ENCODE peak calls at places on chromosome 16, in seven cellular contexts. One of them, this sample, is unnamed.

GRCh38 chr16:31430380-31431052 is 2.4 kb upstream of the COX6A2 start:
- DNase-seq in activated CD4-positive, alpha-beta T cell treated with anti-CD3 and anti-CD28 coated beads, Interleukin-2, amount 50 U/mL, for 1 hour: no peak
- DNase-seq in substantia nigra: no peak
- DNase-seq in keratinocyte: no peak
- DNase-seq in stromal cell of bone marrow: no peak
- DNase-seq in iPS-NIHi11: no peak
- DNase-seq in stimulated activated CD8-positive, alpha-beta memory T cell treated with anti-CD3 and anti-CD28 coated beads, Interleukin-15, amount 100 ng/mL, for 24 hours: no peak
- DNase-seq in this sample: no peak

GRCh38 chr16:88999457-89000206 is 22.6 kb upstream of the CBFA2T3 start:
- DNase-seq in activated CD4-positive, alpha-beta T cell treated with anti-CD3 and anti-CD28 coated beads, Interleukin-2, amount 50 U/mL, for 1 hour: peak; percentile 6
- DNase-seq in substantia nigra: no peak
- DNase-seq in keratinocyte: no peak
- DNase-seq in stromal cell of bone marrow: no peak
- DNase-seq in iPS-NIHi11: peak; percentile 73
- DNase-seq in stimulated activated CD8-positive, alpha-beta memory T cell treated with anti-CD3 and anti-CD28 coated beads, Interleukin-15, amount 100 ng/mL, for 24 hours: no peak
- DNase-seq in this sample: no peak

GRCh38 chr16:54976651-54977200 is 46.1 kb downstream of the IRX5 start:
- DNase-seq in activated CD4-positive, alpha-beta T cell treated with anti-CD3 and anti-CD28 coated beads, Interleukin-2, amount 50 U/mL, for 1 hour: no peak
- DNase-seq in substantia nigra: no peak
- DNase-seq in keratinocyte: no peak
- DNase-seq in stromal cell of bone marrow: no peak
- DNase-seq in iPS-NIHi11: no peak
- DNase-seq in stimulated activated CD8-positive, alpha-beta memory T cell treated with anti-CD3 and anti-CD28 coated beads, Interleukin-15, amount 100 ng/mL, for 24 hours: no peak
- DNase-seq in this sample: no peak

GRCh38 chr16:68539704-68540370 is 746 bp downstream of the ZFP90 start:
- DNase-seq in activated CD4-positive, alpha-beta T cell treated with anti-CD3 and anti-CD28 coated beads, Interleukin-2, amount 50 U/mL, for 1 hour: peak; percentile 6
- DNase-seq in substantia nigra: no peak
- DNase-seq in keratinocyte: no peak
- DNase-seq in stromal cell of bone marrow: no peak
- DNase-seq in iPS-NIHi11: no peak
- DNase-seq in stimulated activated CD8-positive, alpha-beta memory T cell treated with anti-CD3 and anti-CD28 coated beads, Interleukin-15, amount 100 ng/mL, for 24 hours: no peak
- DNase-seq in this sample: peak; percentile 19

GRCh38 chr16:11848842-11849241 is 2.5 kb downstream of the RSL1D1 start:
- DNase-seq in activated CD4-positive, alpha-beta T cell treated with anti-CD3 and anti-CD28 coated beads, Interleukin-2, amount 50 U/mL, for 1 hour: no peak
- DNase-seq in substantia nigra: no peak
- DNase-seq in keratinocyte: no peak
- DNase-seq in stromal cell of bone marrow: no peak
- DNase-seq in iPS-NIHi11: no peak
- DNase-seq in stimulated activated CD8-positive, alpha-beta memory T cell treated with anti-CD3 and anti-CD28 coated beads, Interleukin-15, amount 100 ng/mL, for 24 hours: no peak
- DNase-seq in this sample: no peak

GRCh38 chr16:28255838-28256237 is 36.5 kb upstream of the SBK1 start:
- DNase-seq in activated CD4-positive, alpha-beta T cell treated with anti-CD3 and anti-CD28 coated beads, Interleukin-2, amount 50 U/mL, for 1 hour: no peak
- DNase-seq in substantia nigra: no peak
- DNase-seq in keratinocyte: no peak
- DNase-seq in stromal cell of bone marrow: no peak
- DNase-seq in iPS-NIHi11: no peak
- DNase-seq in stimulated activated CD8-positive, alpha-beta memory T cell treated with anti-CD3 and anti-CD28 coated beads, Interleukin-15, amount 100 ng/mL, for 24 hours: no peak
- DNase-seq in this sample: no peak

GRCh38 chr16:86459266-86459665 is 51.1 kb upstream of the FOXF1 start:
- DNase-seq in activated CD4-positive, alpha-beta T cell treated with anti-CD3 and anti-CD28 coated beads, Interleukin-2, amount 50 U/mL, for 1 hour: no peak
- DNase-seq in substantia nigra: no peak
- DNase-seq in keratinocyte: no peak
- DNase-seq in stromal cell of bone marrow: no peak
- DNase-seq in iPS-NIHi11: no peak
- DNase-seq in stimulated activated CD8-positive, alpha-beta memory T cell treated with anti-CD3 and anti-CD28 coated beads, Interleukin-15, amount 100 ng/mL, for 24 hours: no peak
- DNase-seq in this sample: no peak

GRCh38 chr16:55703003-55704001 is 47.5 kb downstream of the SLC6A2 start:
- DNase-seq in activated CD4-positive, alpha-beta T cell treated with anti-CD3 and anti-CD28 coated beads, Interleukin-2, amount 50 U/mL, for 1 hour: no peak
- DNase-seq in substantia nigra: no peak
- DNase-seq in keratinocyte: no peak
- DNase-seq in stromal cell of bone marrow: peak; percentile 40
- DNase-seq in iPS-NIHi11: peak; percentile 69
- DNase-seq in stimulated activated CD8-positive, alpha-beta memory T cell treated with anti-CD3 and anti-CD28 coated beads, Interleukin-15, amount 100 ng/mL, for 24 hours: no peak
- DNase-seq in this sample: no peak

This sample was measured in stimulated activated naive CD8-positive, alpha-beta T cell treated with anti-CD3 and anti-CD28 coated beads, Interleukin-15, amount 100 ng/mL, for 72 hours.